ENCODE peak calls at places on chromosomes 2 and 18, in four cellular contexts. One of them, this sample, is unnamed.

GRCh38 chr2:241892299-241893137 is 23.0 kb downstream of the RTP5 start:
- DNase-seq in CD8-positive, alpha-beta T cell: no peak
- DNase-seq in dorsolateral prefrontal cortex: no peak
- DNase-seq in kidney: peak; percentile 78
- DNase-seq in this sample: no peak

GRCh38 chr2:38690499-38691420 is 24.8 kb downstream of the GALM start:
- DNase-seq in CD8-positive, alpha-beta T cell: no peak
- DNase-seq in kidney: no peak
- DNase-seq in dorsolateral prefrontal cortex: peak; percentile 25
- DNase-seq in this sample: no peak

GRCh38 chr18:74351354-74351753 is 35.7 kb downstream of the C18orf63 start:
- DNase-seq in dorsolateral prefrontal cortex: no peak
- DNase-seq in CD8-positive, alpha-beta T cell: no peak
- DNase-seq in kidney: no peak
- DNase-seq in this sample: no peak

GRCh38 chr18:23300211-23300887 is 152.7 kb upstream of the RIOK3 start:
- DNase-seq in dorsolateral prefrontal cortex: no peak
- DNase-seq in kidney: no peak
- DNase-seq in CD8-positive, alpha-beta T cell: no peak
- DNase-seq in this sample: no peak

GRCh38 chr2:10048501-10049171 is 5.3 kb downstream of the KLF11 start:
- DNase-seq in dorsolateral prefrontal cortex: no peak
- DNase-seq in kidney: peak; percentile 72
- DNase-seq in CD8-positive, alpha-beta T cell: no peak
- DNase-seq in this sample: no peak

GRCh38 chr18:5662586-5663090 is 118.8 kb upstream of the EPB41L3 start:
- DNase-seq in dorsolateral prefrontal cortex: no peak
- DNase-seq in CD8-positive, alpha-beta T cell: no peak
- DNase-seq in kidney: no peak
- DNase-seq in this sample: no peak

GRCh38 chr2:121408641-121409040 is 122.0 kb upstream of the RNU4ATAC start:
- DNase-seq in dorsolateral prefrontal cortex: no peak
- DNase-seq in kidney: no peak
- DNase-seq in CD8-positive, alpha-beta T cell: no peak
- DNase-seq in this sample: no peak

GRCh38 chr2:75710577-75711253 is at the start of gene GCFC2:
- DNase-seq in CD8-positive, alpha-beta T cell: peak; percentile 88
- DNase-seq in kidney: peak; percentile 94
- DNase-seq in dorsolateral prefrontal cortex: peak; percentile 83
- DNase-seq in this sample: peak; percentile 59

GRCh38 chr18:46356278-46357033 is 252.3 kb downstream of the HAUS1 start:
- DNase-seq in dorsolateral prefrontal cortex: no peak
- DNase-seq in CD8-positive, alpha-beta T cell: no peak
- DNase-seq in kidney: no peak
- DNase-seq in this sample: no peak

GRCh38 chr2:224882291-224883171 is 159.7 kb downstream of the DOCK10 start:
- DNase-seq in CD8-positive, alpha-beta T cell: no peak
- DNase-seq in dorsolateral prefrontal cortex: no peak
- DNase-seq in kidney: no peak
- DNase-seq in this sample: no peak

GRCh38 chr18:3610818-3611217 is 160.8 kb downstream of the TGIF1 start:
- DNase-seq in kidney: no peak
- DNase-seq in dorsolateral prefrontal cortex: no peak
- DNase-seq in CD8-positive, alpha-beta T cell: no peak
- DNase-seq in this sample: no peak

GRCh38 chr2:143300531-143300930 is 171.3 kb downstream of the ARHGAP15 start:
- DNase-seq in kidney: no peak
- DNase-seq in dorsolateral prefrontal cortex: no peak
- DNase-seq in CD8-positive, alpha-beta T cell: no peak
- DNase-seq in this sample: no peak

GRCh38 chr2:134508396-134508795 is 210.4 kb downstream of the TMEM163 start:
- DNase-seq in CD8-positive, alpha-beta T cell: no peak
- DNase-seq in kidney: no peak
- DNase-seq in dorsolateral prefrontal cortex: no peak
- DNase-seq in this sample: no peak

GRCh38 chr2:204950695-204951094 is 405.4 kb downstream of the PARD3B start:
- DNase-seq in dorsolateral prefrontal cortex: no peak
- DNase-seq in kidney: no peak
- DNase-seq in CD8-positive, alpha-beta T cell: no peak
- DNase-seq in this sample: no peak

GRCh38 chr18:6764382-6764781 is 34.9 kb downstream of the ARHGAP28 start:
- DNase-seq in dorsolateral prefrontal cortex: no peak
- DNase-seq in CD8-positive, alpha-beta T cell: no peak
- DNase-seq in kidney: no peak
- DNase-seq in this sample: no peak

GRCh38 chr2:195559431-195559914 is 97.6 kb upstream of the SLC39A10 start:
- DNase-seq in CD8-positive, alpha-beta T cell: peak; percentile 78
- DNase-seq in kidney: no peak
- DNase-seq in dorsolateral prefrontal cortex: no peak
- DNase-seq in this sample: peak; percentile 68

GRCh38 chr18:76480913-76481312 is 14.1 kb downstream of the ZNF516 start:
- DNase-seq in kidney: no peak
- DNase-seq in CD8-positive, alpha-beta T cell: no peak
- DNase-seq in dorsolateral prefrontal cortex: no peak
- DNase-seq in this sample: no peak

GRCh38 chr2:101124061-101124460 is 27.1 kb downstream of the TBC1D8 start:
- DNase-seq in kidney: no peak
- DNase-seq in CD8-positive, alpha-beta T cell: no peak
- DNase-seq in dorsolateral prefrontal cortex: no peak
- DNase-seq in this sample: no peak

GRCh38 chr2:48364100-48364499 is 165.9 kb upstream of the STON1 start:
- DNase-seq in CD8-positive, alpha-beta T cell: no peak
- DNase-seq in kidney: no peak
- DNase-seq in dorsolateral prefrontal cortex: no peak
- DNase-seq in this sample: no peak

GRCh38 chr2:1299053-1299452 is 114.2 kb upstream of the TPO start:
- DNase-seq in kidney: no peak
- DNase-seq in dorsolateral prefrontal cortex: no peak
- DNase-seq in CD8-positive, alpha-beta T cell: no peak
- DNase-seq in this sample: no peak

GRCh38 chr2:178943745-178944144 is 106.2 kb downstream of the CCDC141 start:
- DNase-seq in CD8-positive, alpha-beta T cell: no peak
- DNase-seq in kidney: no peak
- DNase-seq in dorsolateral prefrontal cortex: no peak
- DNase-seq in this sample: no peak

GRCh38 chr2:45224996-45225380 is 215.7 kb upstream of the SIX2 start:
- DNase-seq in kidney: no peak
- DNase-seq in dorsolateral prefrontal cortex: no peak
- DNase-seq in CD8-positive, alpha-beta T cell: no peak
- DNase-seq in this sample: no peak

GRCh38 chr2:223779877-223780276 is 57.5 kb downstream of the AP1S3 start:
- DNase-seq in kidney: no peak
- DNase-seq in CD8-positive, alpha-beta T cell: no peak
- DNase-seq in dorsolateral prefrontal cortex: no peak
- DNase-seq in this sample: no peak

GRCh38 chr18:21191596-21192307 is 50.3 kb upstream of the GREB1L start:
- DNase-seq in CD8-positive, alpha-beta T cell: no peak
- DNase-seq in kidney: no peak
- DNase-seq in dorsolateral prefrontal cortex: peak; percentile 83
- DNase-seq in this sample: no peak

GRCh38 chr2:26757873-26758789 is 6.0 kb upstream of the SLC35F6 start:
- DNase-seq in dorsolateral prefrontal cortex: no peak
- DNase-seq in CD8-positive, alpha-beta T cell: no peak
- DNase-seq in kidney: no peak
- DNase-seq in this sample: no peak

GRCh38 chr2:176099159-176099736 is 347 bp upstream of the HOXD12 start:
- DNase-seq in kidney: peak; percentile 44
- DNase-seq in dorsolateral prefrontal cortex: no peak
- DNase-seq in CD8-positive, alpha-beta T cell: no peak
- DNase-seq in this sample: no peak

GRCh38 chr2:231682546-231683291 is 25.6 kb upstream of the PTMA start:
- DNase-seq in dorsolateral prefrontal cortex: no peak
- DNase-seq in kidney: no peak
- DNase-seq in CD8-positive, alpha-beta T cell: no peak
- DNase-seq in this sample: no peak

GRCh38 chr2:173419506-173419905 is 64.8 kb downstream of the CDCA7 start:
- DNase-seq in dorsolateral prefrontal cortex: no peak
- DNase-seq in kidney: no peak
- DNase-seq in CD8-positive, alpha-beta T cell: no peak
- DNase-seq in this sample: no peak

This sample was measured in KG1.